ENCODE peak calls at places on chromosome 14, in four cellular contexts. T, H, N and C are unnamed samples.
A peak's percentile ranks its signal among the peaks of the same experiment; 100 is the strongest.

GRCh38 chr14:90962505-90962904 is 97.9 kb downstream of the RPS6KA5 start:
- DNase-seq in N (no peak), H (no peak), T (no peak), C (no peak)

GRCh38 chr14:24329073-24329663 is 5.7 kb downstream of the ADCY4 start:
- DNase-seq in N (no peak), T (no peak), H (no peak), C (no peak)

GRCh38 chr14:104090071-104090748 is 4.7 kb downstream of the ASPG start:
- DNase-seq in N (no peak), T (no peak), H (no peak), C (peak; percentile 77)

GRCh38 chr14:24086193-24086955 is 7.7 kb upstream of the PCK2 start:
- DNase-seq in N (no peak), T (no peak), H (no peak), C (peak; percentile 26)

GRCh38 chr14:78857974-78858373 is 687.8 kb downstream of the NRXN3 start:
- DNase-seq in T (no peak), H (no peak), N (no peak), C (no peak)

GRCh38 chr14:61034416-61035100 is 53.5 kb downstream of the SLC38A6 start:
- DNase-seq in N (no peak), H (no peak), T (no peak), C (no peak)

GRCh38 chr14:28707814-28708213 is 58.8 kb upstream of the FOXG1 start:
- DNase-seq in H (no peak), T (no peak), N (peak; percentile 77), C (no peak)

GRCh38 chr14:103058209-103059055 is 1.1 kb upstream of the CDC42BPB start:
- DNase-seq in H (peak; percentile 50), T (no peak), N (no peak), C (no peak)

GRCh38 chr14:23443411-23443812 is 8.0 kb upstream of the MYH7 start:
- DNase-seq in H (no peak), N (no peak), T (no peak), C (no peak)

GRCh38 chr14:72714094-72714493 is 179.8 kb downstream of the DPF3 start:
- DNase-seq in H (no peak), T (no peak), N (no peak), C (no peak)

GRCh38 chr14:106044949-106045596 is 518.7 kb downstream of the TMEM121 start:
- DNase-seq in H (no peak), T (no peak), N (no peak), C (no peak)

GRCh38 chr14:104352493-104353220 is 214.3 kb downstream of the KIF26A start:
- DNase-seq in H (no peak), T (no peak), N (no peak), C (peak; percentile 19)

GRCh38 chr14:101022121-101022520 is 118.6 kb upstream of the RTL1 start:
- DNase-seq in N (no peak), H (no peak), T (no peak), C (peak; percentile 49)

GRCh38 chr14:89422952-89423345 is 5.9 kb upstream of the FOXN3 start:
- DNase-seq in T (no peak), H (no peak), N (no peak), C (no peak)
- TF ChIP-seq CTCF in T (no peak), H (no peak), N (no peak), C (no peak)

GRCh38 chr14:74400919-74401503 is 25.0 kb downstream of the SYNDIG1L start:
- DNase-seq in H (no peak), T (no peak), N (no peak), C (no peak)

GRCh38 chr14:74401504-74402241 is 24.3 kb downstream of the SYNDIG1L start:
- DNase-seq in T (no peak), N (no peak), H (peak; percentile 70), C (no peak)

GRCh38 chr14:74402264-74403251 is 23.5 kb downstream of the SYNDIG1L start:
- DNase-seq in H (no peak), N (no peak), T (no peak), C (no peak)

GRCh38 chr14:74403619-74404417 is 22.2 kb downstream of the SYNDIG1L start:
- DNase-seq in T (no peak), N (no peak), H (no peak), C (no peak)

GRCh38 chr14:74400328-74400727 is 25.7 kb downstream of the SYNDIG1L start:
- DNase-seq in T (no peak), N (no peak), H (no peak), C (no peak)
- TF ChIP-seq CTCF in T (no peak), N (peak; percentile 8), H (no peak), C (peak; percentile 43)

GRCh38 chr14:64695071-64695470 is 9.2 kb upstream of the PLEKHG3 start:
- DNase-seq in N (no peak), T (no peak), H (no peak), C (no peak)

GRCh38 chr14:64689292-64689691 is 14.9 kb upstream of the PLEKHG3 start:
- DNase-seq in T (no peak), H (no peak), N (no peak), C (no peak)

GRCh38 chr14:64693766-64694165 is 10.5 kb upstream of the PLEKHG3 start:
- DNase-seq in H (no peak), N (no peak), T (no peak), C (no peak)

GRCh38 chr14:64692189-64692588 is 12.0 kb upstream of the PLEKHG3 start:
- DNase-seq in H (no peak), T (no peak), N (no peak), C (no peak)

GRCh38 chr14:64692597-64693350 is 11.4 kb upstream of the PLEKHG3 start:
- DNase-seq in N (no peak), H (no peak), T (no peak), C (no peak)
- TF ChIP-seq CTCF in N (no peak), H (no peak), T (no peak), C (no peak)

GRCh38 chr14:68363401-68363800 is 429.5 kb downstream of the ZFP36L1 start:
- DNase-seq in T (no peak), N (no peak), H (peak; percentile 33), C (no peak)
- TF ChIP-seq CTCF in T (no peak), N (peak; percentile 15), H (peak; percentile 9), C (peak; percentile 50)

DNA sequence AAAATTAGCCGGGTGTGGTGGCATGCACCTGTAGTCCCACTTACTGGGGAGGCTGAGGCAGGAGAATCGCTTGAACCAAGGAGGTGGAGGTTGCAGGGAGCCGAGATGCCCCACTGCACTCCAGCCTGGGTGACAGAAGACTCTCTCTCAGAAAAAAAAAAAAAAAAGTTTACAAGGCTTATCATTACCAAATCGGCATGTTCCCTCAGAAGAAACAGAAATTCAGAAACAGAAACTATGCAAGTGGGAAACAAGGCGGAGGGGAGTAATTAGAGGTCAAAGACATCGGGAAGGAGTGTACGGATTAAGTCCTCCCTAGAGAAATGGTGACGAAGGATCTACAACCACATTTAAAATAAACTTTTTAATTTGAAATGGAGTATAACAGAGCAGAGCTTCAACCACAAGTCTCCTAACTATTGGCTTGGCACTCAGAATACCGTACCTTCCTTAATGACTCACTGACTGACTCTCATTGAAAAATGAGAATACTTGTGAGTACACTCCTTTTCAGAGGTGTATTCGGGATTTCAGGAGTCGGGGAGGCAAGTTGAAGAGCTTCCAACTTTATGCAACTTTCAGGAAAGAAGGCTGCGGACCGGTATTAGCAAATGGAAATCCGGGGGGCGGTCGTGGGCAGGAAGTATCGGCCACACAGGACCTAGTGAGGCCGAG is 922 bp downstream of the ENTPD5 start:
- DNase-seq in T (no peak), N (peak; percentile 77), H (no peak), C (no peak)
- TF ChIP-seq CTCF in T (no peak), N (no peak), H (no peak), C (no peak)

GRCh38 chr14:32381869-32382268 is 52.8 kb downstream of the AKAP6 start:
- DNase-seq in T (no peak), N (no peak), H (no peak), C (no peak)

GRCh38 chr14:32383337-32384009 is 54.4 kb downstream of the AKAP6 start:
- DNase-seq in T (no peak), H (no peak), N (no peak), C (no peak)

GRCh38 chr14:32384464-32384863 is 55.4 kb downstream of the AKAP6 start:
- DNase-seq in H (no peak), N (no peak), T (no peak), C (no peak)

GRCh38 chr14:32379447-32379846 is 50.3 kb downstream of the AKAP6 start:
- DNase-seq in N (no peak), H (no peak), T (no peak), C (no peak)

DNA sequence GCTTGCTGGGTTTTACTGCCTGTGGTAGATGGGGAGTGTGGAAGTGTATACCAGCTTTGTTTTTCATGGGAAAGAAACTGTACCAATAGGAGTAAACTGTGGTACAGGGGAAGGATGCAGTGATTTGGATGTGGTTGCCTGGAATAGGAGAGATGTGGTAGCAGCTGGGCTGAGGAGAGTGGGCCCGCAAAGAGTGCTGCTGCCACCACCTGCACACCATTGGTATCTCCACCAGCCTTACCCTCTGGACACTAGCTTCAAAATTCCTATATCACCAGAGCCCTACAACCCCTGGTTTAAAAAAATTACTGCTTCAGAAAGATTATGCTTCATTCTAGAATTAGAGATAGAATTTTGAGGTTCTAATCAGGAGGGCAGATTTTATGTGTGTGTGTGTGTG is 53.6 kb downstream of the AKAP6 start:
- DNase-seq in T (no peak), H (no peak), N (peak; percentile 20), C (no peak)
- TF ChIP-seq CTCF in T (no peak), H (peak; percentile 22), N (peak; percentile 74), C (peak; percentile 72)

DNA sequence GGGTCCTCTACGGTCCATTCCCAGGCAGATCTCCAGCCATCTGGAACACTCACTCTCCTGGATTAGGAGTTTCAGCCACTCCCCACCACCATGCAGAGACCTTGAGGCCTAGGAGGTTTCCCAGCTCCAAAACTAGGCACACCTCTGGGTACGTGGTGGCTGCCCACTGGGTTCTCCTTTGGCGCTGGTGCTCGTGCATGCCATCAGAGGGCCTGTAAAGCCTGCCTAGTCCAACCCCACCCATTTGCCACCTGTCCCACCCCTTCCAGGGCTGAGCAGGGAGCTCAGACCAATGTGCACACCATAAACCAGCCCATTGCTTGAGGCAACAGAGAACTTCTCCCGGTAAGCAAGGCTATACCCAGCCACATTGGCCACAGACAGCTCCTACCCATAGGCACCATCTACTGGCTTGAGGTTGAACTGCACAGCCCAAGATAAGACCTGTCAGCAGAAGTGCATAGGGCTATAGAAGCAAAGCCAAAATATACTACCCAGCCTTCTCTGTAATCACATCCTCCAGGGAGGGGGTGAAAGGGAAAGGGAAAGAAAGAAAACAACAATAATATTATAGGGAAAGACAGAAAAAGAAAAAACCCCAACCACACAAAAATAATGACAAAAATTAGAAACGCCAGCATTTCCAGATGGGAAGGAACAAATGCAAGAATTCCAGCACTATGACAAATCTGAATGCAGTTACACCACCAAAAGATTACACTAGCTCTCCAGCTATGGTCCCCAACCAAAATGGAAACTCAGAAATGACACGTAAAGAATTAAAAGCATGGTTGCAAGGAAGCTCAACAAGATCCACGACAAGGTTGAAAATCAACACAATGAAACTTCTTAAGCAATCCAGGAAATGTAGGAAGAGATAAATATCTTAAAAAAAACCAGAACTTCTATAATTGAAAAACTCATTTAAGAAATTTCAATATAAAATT is 111.9 kb upstream of the CCDC175 start:
- DNase-seq in T (no peak), H (peak; percentile 55), N (peak; percentile 49), C (no peak)
- TF ChIP-seq CTCF in T (no peak), H (peak; percentile 65), N (peak; percentile 83), C (peak; percentile 79)